ENCODE peak calls at places on chromosome 7, in five cellular contexts. K is stomach, Z is transverse colon, L is upper lobe of left lung, G is HepG2. M is an unnamed sample.

GRCh38 chr7:112157072-112157471 is 49.1 kb downstream of the DOCK4 start:
- DNase-seq in L (no peak), Z (no peak), G (no peak), K (no peak), M (no peak)

GRCh38 chr7:80150621-80151273 is 16.1 kb downstream of the GNAI1 start:
- DNase-seq in K (no peak), Z (no peak), L (no peak), G (no peak), M (no peak)

GRCh38 chr7:23544913-23545354 is 13.2 kb upstream of the TRA2A start:
- DNase-seq in G (peak; percentile 43), Z (no peak), K (no peak), L (no peak), M (no peak)

GRCh38 chr7:90594791-90595317 is 1.3 kb upstream of the CDK14 start:
- DNase-seq in L (peak; percentile 65), K (no peak), G (no peak), Z (no peak), M (peak; percentile 32)

GRCh38 chr7:16874061-16874460 is 7.7 kb downstream of the AGR3 start:
- DNase-seq in K (no peak), G (no peak), Z (no peak), L (no peak), M (no peak)

GRCh38 chr7:45026984-45027773 is 27.2 kb downstream of the CCM2 start:
- DNase-seq in Z (no peak), G (peak; percentile 40), L (peak; percentile 41), K (no peak), M (no peak)

GRCh38 chr7:159122276-159122675 is 22.4 kb downstream of the VIPR2 start:
- DNase-seq in G (no peak), L (peak; percentile 8), Z (no peak), K (no peak), M (no peak)

GRCh38 chr7:90474284-90475210 is 5.1 kb downstream of the PTTG1IP2 start:
- DNase-seq in L (no peak), Z (no peak), K (no peak), G (no peak), M (no peak)

GRCh38 chr7:20164420-20165145 is 52.6 kb downstream of the MACC1 start:
- DNase-seq in K (no peak), Z (no peak), L (no peak), G (no peak), M (no peak)

GRCh38 chr7:105911961-105912575 is 35.7 kb upstream of the ATXN7L1 start:
- DNase-seq in K (no peak), L (no peak), G (no peak), Z (no peak), M (no peak)

GRCh38 chr7:89335490-89335889 is 540.0 kb upstream of the TEX47 start:
- DNase-seq in K (no peak), L (peak; percentile 23), Z (no peak), G (no peak), M (no peak)

GRCh38 chr7:3416453-3416852 is 115.4 kb downstream of the SDK1 start:
- DNase-seq in L (no peak), G (no peak), Z (no peak), K (no peak), M (no peak)

GRCh38 chr7:157809154-157809862 is 472.5 kb downstream of the DNAJB6 start:
- DNase-seq in G (no peak), L (no peak), Z (no peak), K (no peak), M (no peak)

GRCh38 chr7:40881405-40881926 is 746.7 kb downstream of the SUGCT start:
- DNase-seq in K (no peak), L (no peak), Z (no peak), G (no peak), M (no peak)

GRCh38 chr7:120837599-120837998 is 20.3 kb downstream of the TSPAN12 start:
- DNase-seq in L (no peak), K (no peak), Z (no peak), G (no peak), M (no peak)

GRCh38 chr7:124497209-124497608 is 268.4 kb downstream of the GPR37 start:
- DNase-seq in Z (no peak), L (peak; percentile 53), K (no peak), G (no peak), M (no peak)

GRCh38 chr7:144398291-144398690 is 5.2 kb downstream of the NOBOX start:
- DNase-seq in G (no peak), Z (no peak), L (no peak), K (no peak), M (no peak)

GRCh38 chr7:150826061-150826849 is 25.7 kb downstream of the TMEM176A start:
- DNase-seq in Z (peak; percentile 63), G (no peak), L (no peak), K (no peak), M (no peak)

GRCh38 chr7:140232959-140233649 is 56.3 kb upstream of the KDM7A start:
- DNase-seq in L (no peak), G (peak; percentile 52), Z (no peak), K (no peak), M (no peak)

DNA sequence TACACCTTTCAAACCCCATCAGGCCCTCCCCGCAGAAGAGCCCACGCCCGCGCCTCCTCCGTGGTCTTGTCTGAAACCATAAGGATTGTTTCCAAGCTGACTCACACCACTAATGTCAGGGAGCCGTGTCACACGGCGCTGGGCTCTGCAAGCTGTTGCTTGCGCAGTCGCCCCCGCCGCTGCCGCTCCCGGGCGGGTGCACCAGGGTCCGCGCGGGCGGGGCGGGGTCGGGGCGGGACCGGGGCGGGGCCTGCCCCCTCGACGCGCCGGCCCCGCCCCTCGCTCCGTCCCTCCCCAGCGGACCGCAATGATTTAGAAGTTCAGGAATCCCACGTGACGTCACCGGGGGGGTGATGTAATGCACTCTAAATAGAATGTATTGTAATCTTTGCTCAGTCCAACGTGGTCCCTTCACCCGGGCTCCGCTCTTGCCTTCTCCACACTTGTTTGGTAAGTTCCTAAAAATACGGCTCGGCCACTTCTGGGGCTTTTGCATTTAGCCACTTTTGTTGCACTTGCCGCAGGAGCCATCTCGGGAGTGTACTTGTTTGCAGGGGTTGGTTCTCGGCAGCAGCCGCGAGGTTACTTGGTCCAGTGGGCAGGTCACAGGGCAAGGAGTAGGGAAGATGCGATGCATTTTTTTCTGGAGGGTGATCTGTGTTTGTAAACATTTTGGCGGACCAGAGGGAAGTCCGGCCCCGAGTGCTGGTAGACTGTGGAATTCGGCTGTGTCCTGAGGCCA is 3.2 kb upstream of the CREB5 start:
- DNase-seq in K (peak; percentile 78), Z (peak; percentile 83), G (peak; percentile 78), L (peak; percentile 91), M (peak; percentile 95)
- TF ChIP-seq POLR2AphosphoS5 in K (peak; percentile 73), Z (peak; percentile 84), G (no peak), L (peak; percentile 28), M (no peak)

DNA sequence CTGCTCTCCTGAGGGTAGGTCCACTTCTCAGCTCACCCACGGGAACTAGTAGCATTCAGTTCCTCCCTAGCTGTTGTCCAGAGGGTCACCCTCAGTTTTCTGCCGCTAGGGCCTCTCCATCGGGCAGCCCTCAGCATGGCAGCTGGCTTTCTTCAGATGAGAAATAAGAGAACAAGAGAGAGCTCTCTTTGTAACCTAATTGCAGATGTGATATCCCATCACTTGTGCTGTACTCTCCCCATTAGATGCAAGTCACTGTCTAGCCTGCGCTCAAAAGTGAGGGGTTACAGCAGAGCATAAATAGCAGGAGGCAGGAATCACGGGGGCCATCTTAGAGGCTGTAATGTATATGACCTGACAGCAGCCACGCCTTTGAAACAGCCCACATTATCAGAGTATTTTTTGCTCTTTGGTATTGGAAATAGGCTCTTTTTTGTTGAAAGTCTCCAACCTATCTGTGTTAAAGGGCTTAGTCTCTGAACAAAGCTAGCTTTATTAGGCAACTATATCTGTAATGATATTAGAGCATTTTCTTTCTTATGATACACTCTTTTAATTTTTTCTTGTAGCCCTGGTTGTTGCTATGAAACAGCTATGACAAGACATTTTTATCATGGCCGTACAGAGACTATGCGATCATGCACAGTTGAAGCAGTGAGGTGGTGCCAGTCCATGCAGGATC is 45.7 kb downstream of the CROT start:
- DNase-seq in G (no peak), L (no peak), K (no peak), Z (no peak), M (no peak)
- TF ChIP-seq EP300 in G (no peak), L (no peak), K (no peak), Z (no peak), M (no peak)

GRCh38 chr7:149214020-149214720 is 18.8 kb downstream of the ZNF282 start:
- DNase-seq in K (no peak), Z (no peak), L (no peak), G (no peak), M (no peak)

GRCh38 chr7:149205690-149206381 is 10.5 kb downstream of the ZNF282 start:
- DNase-seq in L (no peak), K (no peak), Z (peak; percentile 22), G (no peak), M (no peak)

GRCh38 chr7:149207324-149208035 is 12.1 kb downstream of the ZNF282 start:
- DNase-seq in Z (no peak), K (no peak), L (no peak), G (no peak), M (no peak)

GRCh38 chr7:149210551-149210950 is 15.2 kb downstream of the ZNF282 start:
- DNase-seq in K (no peak), L (no peak), G (no peak), Z (no peak), M (no peak)

DNA sequence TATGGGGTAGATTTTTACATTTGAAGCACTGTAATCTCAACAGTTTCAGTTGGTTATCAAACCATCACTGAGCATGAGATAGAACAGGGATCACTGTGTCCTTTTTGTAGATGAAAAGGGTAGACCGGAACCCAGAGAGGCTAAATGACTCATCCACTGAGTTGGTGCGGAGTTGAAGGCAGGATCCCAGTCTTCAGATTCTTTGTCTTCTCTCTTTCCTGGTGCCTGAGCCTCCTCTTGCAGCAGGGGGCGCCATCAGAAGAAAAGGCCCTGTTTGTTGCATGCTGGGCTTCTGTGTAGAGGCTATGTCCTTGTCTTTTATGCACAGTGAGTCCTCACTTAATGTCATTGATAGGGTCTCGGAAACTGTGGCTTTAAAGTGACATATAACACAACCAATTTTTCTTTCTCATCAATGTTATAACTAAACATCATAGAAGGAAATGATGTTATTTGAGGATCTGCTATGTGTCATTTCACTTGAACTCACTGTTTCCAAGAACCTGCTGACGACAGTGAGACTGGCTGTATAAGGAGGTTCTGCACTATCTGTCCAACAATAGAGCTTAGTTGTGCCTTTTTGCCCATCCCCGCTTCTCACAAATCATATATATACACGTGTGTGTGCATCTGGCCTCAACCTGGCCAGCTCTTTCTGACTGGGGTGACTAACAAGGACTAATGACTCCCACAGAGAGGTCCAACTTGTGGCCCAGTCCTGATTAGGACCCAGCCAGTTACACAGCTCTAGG is 14.3 kb downstream of the ZNF282 start:
- DNase-seq in K (peak; percentile 31), Z (peak; percentile 45), L (peak; percentile 31), G (peak; percentile 44), M (peak; percentile 83)
- TF ChIP-seq POLR2AphosphoS5 in K (no peak), Z (no peak), L (no peak), G (no peak), M (no peak)

GRCh38 chr7:36157506-36158320 is 4.7 kb downstream of the EEPD1 start:
- DNase-seq in Z (no peak), G (peak; percentile 74), L (no peak), K (no peak), M (no peak)

GRCh38 chr7:36160313-36160712 is 7.3 kb downstream of the EEPD1 start:
- DNase-seq in G (no peak), K (no peak), L (no peak), Z (no peak), M (no peak)

GRCh38 chr7:36159618-36160017 is 6.6 kb downstream of the EEPD1 start:
- DNase-seq in L (no peak), Z (no peak), K (no peak), G (no peak), M (no peak)

GRCh38 chr7:36155811-36156361 is 2.8 kb downstream of the EEPD1 start:
- DNase-seq in K (peak; percentile 67), L (no peak), G (no peak), Z (peak; percentile 47), M (peak; percentile 54)

DNA sequence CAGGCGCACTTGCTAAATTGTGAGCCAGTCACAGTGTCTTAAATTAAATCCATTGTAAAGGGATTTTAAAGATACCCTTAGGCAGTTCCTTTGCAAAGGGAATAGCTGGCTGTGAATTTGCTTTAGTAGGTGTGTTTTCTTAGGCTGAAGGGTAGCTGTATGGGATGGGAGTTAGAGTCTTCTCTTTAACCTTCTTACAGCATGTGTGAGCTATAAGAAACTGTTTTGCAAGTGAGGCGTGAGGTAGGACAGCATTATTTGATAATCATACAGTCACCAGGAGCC is 5.2 kb downstream of the EEPD1 start:
- DNase-seq in L (no peak), K (no peak), G (no peak), Z (no peak), M (no peak)
- TF ChIP-seq EP300 in L (no peak), K (no peak), G (no peak), Z (no peak), M (no peak)

M was measured in SK-N-SH.